ENCODE peak calls at places on chromosomes 3 and 15, in four cellular contexts. I is K562, A is GM12878, D is endothelial cell of umbilical vein. M is an unnamed sample.

GRCh38 chr3:179885950-179886349 is 150.8 kb downstream of the PEX5L start:
- DNase-seq in I (no peak), A (no peak), D (no peak), M (no peak)

GRCh38 chr3:36244728-36245127 is 135.6 kb upstream of the STAC start:
- DNase-seq in I (no peak), A (no peak), D (no peak), M (no peak)

GRCh38 chr15:49458145-49458544 is 35.1 kb downstream of the FGF7 start:
- DNase-seq in I (no peak), A (no peak), D (no peak), M (peak; percentile 63)

GRCh38 chr15:44719293-44719999 is 8.1 kb downstream of the B2M start:
- DNase-seq in I (no peak), A (peak; percentile 91), D (no peak), M (peak; percentile 69)

GRCh38 chr3:24513463-24513862 is 18.8 kb upstream of the THRB start:
- DNase-seq in I (no peak), A (no peak), D (no peak), M (no peak)

GRCh38 chr3:94137377-94137776 is 74.5 kb downstream of the NSUN3 start:
- DNase-seq in I (no peak), A (no peak), D (no peak), M (no peak)

GRCh38 chr3:39414421-39414907 is 7.9 kb downstream of the RPSA start:
- DNase-seq in I (no peak), A (no peak), D (no peak), M (no peak)

GRCh38 chr3:144590854-144591253 is 619.2 kb downstream of the DIPK2A start:
- DNase-seq in I (no peak), A (no peak), D (peak; percentile 90), M (peak; percentile 94)

GRCh38 chr3:37693791-37694194 is 167.9 kb upstream of the CTDSPL start:
- DNase-seq in I (no peak), A (no peak), D (no peak), M (no peak)

GRCh38 chr3:67291287-67292252 is 293.5 kb downstream of the KBTBD8 start:
- DNase-seq in I (no peak), A (no peak), D (no peak), M (no peak)

GRCh38 chr15:70812827-70813364 is 41.1 kb downstream of the LARP6 start:
- DNase-seq in I (no peak), A (no peak), D (no peak), M (no peak)

GRCh38 chr3:28287046-28287445 is 45.6 kb downstream of the CMC1 start:
- DNase-seq in I (no peak), A (no peak), D (no peak), M (no peak)

GRCh38 chr3:158970006-158970405 is 168.2 kb downstream of the MFSD1 start:
- DNase-seq in I (no peak), A (no peak), D (no peak), M (no peak)

GRCh38 chr15:33098082-33099058 is 96.1 kb downstream of the FMN1 start:
- DNase-seq in I (no peak), A (no peak), D (peak; percentile 54), M (peak; percentile 91)

GRCh38 chr3:133855772-133856171 is 39.9 kb downstream of the RAB6B start:
- DNase-seq in I (no peak), A (no peak), D (no peak), M (peak; percentile 12)

GRCh38 chr3:109081746-109082510 is 36.0 kb downstream of the MORC1 start:
- DNase-seq in I (peak; percentile 13), A (peak; percentile 86), D (peak; percentile 46), M (peak; percentile 54)
- TF ChIP-seq FOS in I (no peak), A (no peak), D (no peak), M (no peak)

GRCh38 chr3:156456771-156457224 is 98.1 kb downstream of the SSR3 start:
- DNase-seq in I (no peak), A (no peak), D (no peak), M (peak; percentile 13)
- TF ChIP-seq FOS in I (no peak), A (no peak), D (no peak), M (no peak)

GRCh38 chr15:40097968-40098476 is 10.7 kb downstream of the BMF start:
- DNase-seq in I (peak; percentile 56), A (no peak), D (peak; percentile 72), M (no peak)
- TF ChIP-seq FOS in I (no peak), A (no peak), D (no peak), M (no peak)

DNA sequence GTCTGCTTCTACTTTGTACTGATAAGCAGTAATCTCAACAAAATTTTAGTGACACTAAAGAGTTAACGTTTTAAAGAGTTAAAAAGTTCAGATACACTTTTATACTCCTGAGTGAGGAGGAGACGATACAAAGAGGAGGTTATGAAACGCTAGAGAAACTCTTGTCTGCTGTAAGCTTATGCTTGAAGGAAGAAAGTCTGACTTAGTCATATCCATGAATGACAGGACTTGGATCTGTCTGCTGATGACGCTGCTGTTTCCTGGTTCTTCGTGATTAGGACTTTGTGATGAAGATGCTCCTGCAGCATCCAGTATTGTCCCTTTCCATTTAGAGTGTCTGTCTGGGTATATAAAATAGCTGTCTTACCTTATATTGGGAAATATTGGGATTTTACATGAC is 15.8 kb downstream of the TCF12 start:
- DNase-seq in I (no peak), A (no peak), D (no peak), M (peak; percentile 23)
- TF ChIP-seq FOS in I (no peak), A (no peak), D (no peak), M (no peak)

DNA sequence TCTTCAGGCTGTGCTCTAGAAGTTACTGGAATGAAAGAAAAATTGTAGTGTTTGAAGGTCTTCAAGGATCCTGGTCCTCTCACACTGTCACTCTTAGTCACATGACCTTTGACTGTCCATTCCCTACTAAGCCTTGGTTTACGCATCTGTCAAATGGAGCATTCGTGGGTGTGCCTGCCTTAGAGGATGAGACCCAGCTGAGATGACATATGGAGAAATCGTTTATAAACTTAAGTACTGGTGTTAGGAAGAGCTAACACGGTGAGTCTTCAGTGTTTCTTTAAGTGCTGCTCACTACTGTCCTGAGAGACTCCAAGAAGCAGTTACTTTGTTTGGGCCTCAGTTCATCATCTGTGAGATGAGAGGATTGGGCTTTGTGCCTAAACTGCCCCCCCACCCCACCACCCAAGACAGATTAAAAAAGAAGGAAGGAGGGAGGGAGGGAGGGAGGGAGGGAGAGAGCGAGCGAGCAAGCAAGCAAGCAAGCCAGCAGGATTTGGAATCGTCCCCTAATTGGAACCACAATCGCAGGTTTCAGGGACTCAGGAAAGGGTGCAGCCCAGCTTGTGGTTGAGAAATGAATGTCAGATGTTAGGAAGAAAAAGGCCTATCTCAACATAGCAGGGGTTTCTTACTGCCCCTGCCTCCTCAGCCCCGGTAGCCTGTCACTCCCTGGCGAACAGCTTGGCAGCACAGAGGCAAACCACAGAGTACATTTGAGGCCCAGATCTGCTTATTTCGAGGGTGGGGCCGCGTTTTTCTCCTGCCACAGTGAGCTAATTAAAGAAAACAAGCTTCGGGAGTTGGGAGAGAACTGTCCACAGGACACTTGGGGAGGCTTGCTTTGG is 32.7 kb downstream of the SMAD3 start:
- DNase-seq in I (peak; percentile 76), A (no peak), D (no peak), M (peak; percentile 52)
- TF ChIP-seq FOS in I (no peak), A (no peak), D (no peak), M (no peak)

DNA sequence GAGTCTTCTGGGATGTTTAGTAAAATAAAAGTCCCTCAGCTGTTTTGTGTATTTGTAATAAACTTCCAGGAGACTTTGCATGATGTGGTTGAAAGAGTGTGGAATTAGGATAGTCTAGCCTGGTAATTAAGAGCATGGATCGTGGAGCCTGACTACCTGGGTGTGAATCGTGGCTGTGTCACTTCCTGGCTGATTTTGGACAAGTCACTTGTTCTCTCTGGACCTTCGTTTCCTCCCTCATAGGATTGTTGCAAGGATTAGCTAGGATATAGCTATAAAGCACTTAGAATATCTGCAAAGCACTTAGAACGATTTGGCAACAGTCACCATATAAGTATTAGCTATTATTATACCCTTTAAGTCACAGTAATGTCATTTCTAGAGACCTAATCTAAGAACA is 40.2 kb downstream of the SLMAP start:
- DNase-seq in I (no peak), A (no peak), D (no peak), M (peak; percentile 19)
- TF ChIP-seq FOS in I (no peak), A (no peak), D (peak; percentile 66), M (no peak)

DNA sequence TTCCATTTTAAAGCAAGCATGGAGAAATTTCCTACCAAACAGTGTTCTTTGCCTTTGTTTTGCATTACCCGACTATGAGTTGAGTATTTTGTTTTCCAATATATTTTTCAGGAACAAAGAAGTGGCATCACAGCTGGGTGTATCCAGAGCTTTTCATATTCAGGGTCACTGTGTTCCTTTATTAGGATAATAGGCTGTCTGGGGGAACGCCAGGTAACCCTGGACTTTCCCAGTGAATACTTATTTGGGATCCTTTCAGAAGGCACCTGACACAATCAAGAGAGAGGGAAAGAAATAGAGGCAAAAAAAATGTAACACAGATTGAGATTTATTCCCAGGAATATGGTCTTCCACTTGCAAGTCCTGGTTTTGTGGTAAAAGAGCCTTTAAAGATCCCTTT is 44.4 kb downstream of the PAQR5 start:
- DNase-seq in I (no peak), A (no peak), D (no peak), M (no peak)
- TF ChIP-seq FOS in I (no peak), A (no peak), D (no peak), M (no peak)

DNA sequence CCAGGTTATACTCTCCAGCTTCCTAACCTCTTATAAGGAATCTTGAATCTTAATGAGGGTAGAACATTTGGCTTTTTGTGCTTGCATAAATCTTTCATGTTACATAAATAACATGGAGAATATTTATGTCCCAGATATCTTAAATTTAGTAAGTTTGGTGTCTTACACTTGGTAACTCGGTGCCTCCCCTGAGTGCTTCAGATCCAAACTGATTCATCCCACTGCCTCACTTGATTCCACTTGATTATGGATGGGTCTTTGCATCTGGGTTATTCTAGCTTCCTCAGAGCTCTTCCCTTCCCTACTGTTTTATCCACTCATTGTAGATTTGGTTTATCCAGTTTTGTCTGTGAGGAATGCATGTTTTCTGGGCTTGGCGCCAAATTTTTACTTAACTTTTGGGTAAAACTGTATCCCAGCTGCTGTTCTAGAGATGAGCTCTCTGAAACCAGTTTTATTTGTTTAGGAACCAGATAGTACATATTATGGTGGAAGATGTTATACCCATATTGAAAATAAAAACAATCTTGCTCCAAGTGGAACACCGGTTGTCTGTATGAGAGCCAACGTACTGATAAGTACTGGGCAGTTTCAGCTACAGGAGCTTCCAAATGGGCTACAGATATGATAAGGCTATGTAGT is 20.9 kb downstream of the RAD54L2 start:
- DNase-seq in I (no peak), A (no peak), D (no peak), M (peak; percentile 84)
- TF ChIP-seq FOS in I (no peak), A (no peak), D (no peak), M (no peak)